ENCODE peak calls at places on chromosomes 1 and 21, in six cellular contexts. One of them, this sample, is unnamed.

GRCh38 chr1:49686107-49686506 is 337.6 kb downstream of the AGBL4 start:
- DNase-seq in GM23248: no peak
- DNase-seq in HCT116: no peak
- DNase-seq in K562: no peak
- DNase-seq in neural progenitor cell: no peak
- DNase-seq in IMR-90: no peak
- DNase-seq in this sample: peak; percentile 24

GRCh38 chr1:224594360-224594759 is 21.8 kb upstream of the CNIH3 start:
- DNase-seq in neural progenitor cell: no peak
- DNase-seq in HCT116: no peak
- DNase-seq in K562: no peak
- DNase-seq in GM23248: no peak
- DNase-seq in IMR-90: no peak
- DNase-seq in this sample: no peak

GRCh38 chr1:165376041-165376810 is 19.7 kb upstream of the LMX1A start:
- DNase-seq in IMR-90: peak; percentile 20
- DNase-seq in GM23248: peak; percentile 99
- DNase-seq in neural progenitor cell: peak; percentile 93
- DNase-seq in HCT116: no peak
- DNase-seq in K562: no peak
- DNase-seq in this sample: no peak

GRCh38 chr1:5910666-5911065 is 81.6 kb downstream of the NPHP4 start:
- DNase-seq in neural progenitor cell: no peak
- DNase-seq in HCT116: no peak
- DNase-seq in IMR-90: no peak
- DNase-seq in K562: no peak
- DNase-seq in GM23248: no peak
- DNase-seq in this sample: no peak

GRCh38 chr1:85608851-85609250 is 28.3 kb downstream of the CCN1 start:
- DNase-seq in neural progenitor cell: no peak
- DNase-seq in HCT116: no peak
- DNase-seq in IMR-90: no peak
- DNase-seq in GM23248: peak; percentile 14
- DNase-seq in K562: no peak
- DNase-seq in this sample: no peak

GRCh38 chr21:44513389-44514217 is 26.4 kb downstream of the KRTAP10-1 start:
- DNase-seq in IMR-90: no peak
- DNase-seq in HCT116: no peak
- DNase-seq in K562: no peak
- DNase-seq in neural progenitor cell: no peak
- DNase-seq in GM23248: no peak
- DNase-seq in this sample: no peak

GRCh38 chr1:79323240-79324025 is 316.9 kb upstream of the ADGRL4 start:
- DNase-seq in IMR-90: peak; percentile 100
- DNase-seq in HCT116: peak; percentile 12
- DNase-seq in neural progenitor cell: no peak
- DNase-seq in GM23248: peak; percentile 96
- DNase-seq in K562: no peak
- DNase-seq in this sample: no peak

GRCh38 chr21:15005391-15005790 is 59.4 kb downstream of the NRIP1 start:
- DNase-seq in HCT116: no peak
- DNase-seq in neural progenitor cell: peak; percentile 26
- DNase-seq in K562: no peak
- DNase-seq in GM23248: peak; percentile 40
- DNase-seq in IMR-90: peak; percentile 38
- DNase-seq in this sample: no peak

GRCh38 chr21:36260030-36260787 is 59.8 kb upstream of the MORC3 start:
- DNase-seq in IMR-90: peak; percentile 73
- DNase-seq in K562: peak; percentile 62
- DNase-seq in neural progenitor cell: peak; percentile 37
- DNase-seq in GM23248: peak; percentile 79
- DNase-seq in HCT116: peak; percentile 24
- DNase-seq in this sample: peak; percentile 70

DNA sequence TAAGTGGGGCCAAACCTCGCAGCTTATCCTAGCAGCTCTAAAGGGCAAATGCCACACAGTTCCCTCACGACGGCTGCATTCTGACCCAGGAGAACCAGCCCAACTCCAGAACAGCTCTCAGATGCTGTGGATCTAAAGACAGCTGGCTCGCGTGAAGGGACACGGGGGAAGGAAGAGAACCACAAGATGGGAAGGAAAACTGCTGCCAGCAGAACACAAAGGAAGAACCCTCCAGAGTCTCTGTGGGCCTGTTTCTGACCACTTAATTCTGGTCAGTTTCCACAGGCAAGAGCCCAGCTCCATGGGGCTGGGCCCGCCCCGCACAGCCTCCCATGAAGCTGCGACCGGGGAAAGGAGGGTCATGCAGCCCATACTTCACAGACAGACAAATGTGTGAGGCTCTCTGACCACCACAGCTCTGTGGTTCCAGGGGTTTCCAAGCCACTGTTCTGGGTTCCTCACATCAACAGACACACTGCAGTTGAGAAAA is 61.1 kb downstream of the SLC45A1 start:
- DNase-seq in K562: no peak
- DNase-seq in GM23248: no peak
- DNase-seq in HCT116: no peak
- DNase-seq in neural progenitor cell: no peak
- DNase-seq in IMR-90: no peak
- DNase-seq in this sample: no peak
- H4K20me1 ChIP-seq in K562: peaks cover 6% of the 10 kb centered on the region
- H4K20me1 ChIP-seq in GM23248: no peaks in the 10 kb centered on the region
- H4K20me1 ChIP-seq in HCT116: no peaks in the 10 kb centered on the region
- H4K20me1 ChIP-seq in neural progenitor cell: peaks cover 97% of the 10 kb centered on the region
- H4K20me1 ChIP-seq in IMR-90: peaks cover 79% of the 10 kb centered on the region
- H4K20me1 ChIP-seq in this sample: peaks cover 34% of the 10 kb centered on the region

GRCh38 chr1:241846375-241846774 is 1.6 kb upstream of the EXO1 start:
- DNase-seq in HCT116: no peak
- DNase-seq in IMR-90: no peak
- DNase-seq in GM23248: no peak
- DNase-seq in neural progenitor cell: no peak
- DNase-seq in K562: no peak
- DNase-seq in this sample: no peak
- H4K20me1 ChIP-seq in HCT116: no peaks in the 10 kb centered on the region
- H4K20me1 ChIP-seq in IMR-90: no peaks in the 10 kb centered on the region
- H4K20me1 ChIP-seq in GM23248: no peaks in the 10 kb centered on the region
- H4K20me1 ChIP-seq in neural progenitor cell: peaks cover 8% of the 10 kb centered on the region
- H4K20me1 ChIP-seq in K562: peaks cover 5% of the 10 kb centered on the region
- H4K20me1 ChIP-seq in this sample: no peaks in the 10 kb centered on the region

GRCh38 chr1:33267468-33268205 is 11.3 kb downstream of the ZNF362 start:
- DNase-seq in IMR-90: no peak
- DNase-seq in HCT116: no peak
- DNase-seq in neural progenitor cell: no peak
- DNase-seq in GM23248: peak; percentile 17
- DNase-seq in K562: no peak
- DNase-seq in this sample: no peak
- H4K20me1 ChIP-seq in IMR-90: peaks cover 53% of the 10 kb centered on the region
- H4K20me1 ChIP-seq in HCT116: no peaks in the 10 kb centered on the region
- H4K20me1 ChIP-seq in neural progenitor cell: peaks cover 98% of the 10 kb centered on the region
- H4K20me1 ChIP-seq in GM23248: peaks cover 5% of the 10 kb centered on the region
- H4K20me1 ChIP-seq in K562: peaks cover 12% of the 10 kb centered on the region
- H4K20me1 ChIP-seq in this sample: peaks cover 96% of the 10 kb centered on the region

GRCh38 chr1:116064616-116065015 is 46.6 kb upstream of the MAB21L3 start:
- DNase-seq in IMR-90: no peak
- DNase-seq in neural progenitor cell: no peak
- DNase-seq in HCT116: no peak
- DNase-seq in K562: no peak
- DNase-seq in GM23248: peak; percentile 66
- DNase-seq in this sample: no peak
- H4K20me1 ChIP-seq in IMR-90: no peaks in the 10 kb centered on the region
- H4K20me1 ChIP-seq in neural progenitor cell: no peaks in the 10 kb centered on the region
- H4K20me1 ChIP-seq in HCT116: no peaks in the 10 kb centered on the region
- H4K20me1 ChIP-seq in K562: no peaks in the 10 kb centered on the region
- H4K20me1 ChIP-seq in GM23248: no peaks in the 10 kb centered on the region
- H4K20me1 ChIP-seq in this sample: no peaks in the 10 kb centered on the region

GRCh38 chr1:8682573-8682972 is 134.9 kb downstream of the RERE start:
- DNase-seq in HCT116: no peak
- DNase-seq in K562: no peak
- DNase-seq in neural progenitor cell: no peak
- DNase-seq in GM23248: no peak
- DNase-seq in IMR-90: no peak
- DNase-seq in this sample: no peak
- H4K20me1 ChIP-seq in HCT116: no peaks in the 10 kb centered on the region
- H4K20me1 ChIP-seq in K562: peaks cover 31% of the 10 kb centered on the region
- H4K20me1 ChIP-seq in neural progenitor cell: peaks cover 100% of the 10 kb centered on the region
- H4K20me1 ChIP-seq in GM23248: no peaks in the 10 kb centered on the region
- H4K20me1 ChIP-seq in IMR-90: peaks cover 71% of the 10 kb centered on the region
- H4K20me1 ChIP-seq in this sample: peaks cover 43% of the 10 kb centered on the region

DNA sequence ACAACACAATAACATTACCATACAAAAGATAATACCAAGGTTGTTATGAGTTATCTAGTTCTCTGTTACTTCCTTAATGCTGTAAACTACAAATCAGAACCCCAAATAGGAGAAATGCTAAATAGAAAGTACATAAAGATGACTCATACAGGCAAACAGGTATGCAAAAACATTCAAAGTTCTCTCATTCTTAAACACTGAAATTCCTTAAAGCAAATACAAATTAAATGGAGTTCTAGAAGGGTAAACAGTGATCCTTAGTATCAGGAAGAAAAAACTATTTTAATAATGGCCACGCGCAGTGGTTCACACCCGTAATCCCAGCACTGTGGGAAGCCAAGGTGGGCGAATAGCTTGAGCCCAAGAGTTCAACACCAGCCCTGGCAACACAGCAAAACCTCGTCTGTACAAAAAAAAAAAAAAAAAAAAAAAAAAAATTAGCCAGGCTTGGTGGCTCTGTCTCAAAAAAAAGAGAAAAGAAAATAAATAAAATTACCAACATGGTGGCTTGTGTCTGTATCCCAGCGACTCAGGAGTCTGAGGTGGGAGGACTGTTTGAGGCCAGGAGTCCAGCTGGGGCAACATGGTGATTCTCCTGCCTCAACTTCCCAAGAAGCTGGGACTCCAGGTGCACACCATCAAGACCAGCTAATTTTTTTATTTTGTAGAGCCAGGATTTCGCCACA is 17.5 kb downstream of the FBXO42 start:
- DNase-seq in K562: no peak
- DNase-seq in neural progenitor cell: no peak
- DNase-seq in HCT116: no peak
- DNase-seq in GM23248: no peak
- DNase-seq in IMR-90: no peak
- DNase-seq in this sample: no peak
- H4K20me1 ChIP-seq in K562: no peaks in the 10 kb centered on the region
- H4K20me1 ChIP-seq in neural progenitor cell: peaks cover 61% of the 10 kb centered on the region
- H4K20me1 ChIP-seq in HCT116: no peaks in the 10 kb centered on the region
- H4K20me1 ChIP-seq in GM23248: peaks cover 4% of the 10 kb centered on the region
- H4K20me1 ChIP-seq in IMR-90: peaks cover 75% of the 10 kb centered on the region
- H4K20me1 ChIP-seq in this sample: peaks cover 51% of the 10 kb centered on the region

GRCh38 chr1:211825990-211826389 is 4.6 kb downstream of the LPGAT1 start:
- DNase-seq in GM23248: peak; percentile 76
- DNase-seq in HCT116: no peak
- DNase-seq in K562: no peak
- DNase-seq in IMR-90: peak; percentile 77
- DNase-seq in neural progenitor cell: no peak
- DNase-seq in this sample: no peak

GRCh38 chr1:211828584-211829342 is 1.8 kb downstream of the LPGAT1 start:
- DNase-seq in K562: no peak
- DNase-seq in IMR-90: peak; percentile 18
- DNase-seq in neural progenitor cell: no peak
- DNase-seq in HCT116: no peak
- DNase-seq in GM23248: peak; percentile 33
- DNase-seq in this sample: no peak

GRCh38 chr1:211822677-211823426 is 7.7 kb downstream of the LPGAT1 start:
- DNase-seq in K562: no peak
- DNase-seq in IMR-90: no peak
- DNase-seq in GM23248: no peak
- DNase-seq in neural progenitor cell: no peak
- DNase-seq in HCT116: no peak
- DNase-seq in this sample: no peak
- H4K20me1 ChIP-seq in K562: no peaks in the 10 kb centered on the region
- H4K20me1 ChIP-seq in IMR-90: no peaks in the 10 kb centered on the region
- H4K20me1 ChIP-seq in GM23248: no peaks in the 10 kb centered on the region
- H4K20me1 ChIP-seq in neural progenitor cell: no peaks in the 10 kb centered on the region
- H4K20me1 ChIP-seq in HCT116: no peaks in the 10 kb centered on the region
- H4K20me1 ChIP-seq in this sample: no peaks in the 10 kb centered on the region

GRCh38 chr1:221693087-221693486 is 48.8 kb downstream of the DUSP10 start:
- DNase-seq in HCT116: no peak
- DNase-seq in neural progenitor cell: no peak
- DNase-seq in IMR-90: no peak
- DNase-seq in K562: peak; percentile 26
- DNase-seq in GM23248: no peak
- DNase-seq in this sample: no peak

GRCh38 chr1:221692643-221693042 is 49.2 kb downstream of the DUSP10 start:
- DNase-seq in GM23248: no peak
- DNase-seq in K562: no peak
- DNase-seq in neural progenitor cell: no peak
- DNase-seq in HCT116: no peak
- DNase-seq in IMR-90: no peak
- DNase-seq in this sample: no peak

GRCh38 chr1:221694109-221694508 is 47.8 kb downstream of the DUSP10 start:
- DNase-seq in IMR-90: no peak
- DNase-seq in neural progenitor cell: no peak
- DNase-seq in K562: no peak
- DNase-seq in GM23248: no peak
- DNase-seq in HCT116: no peak
- DNase-seq in this sample: no peak

GRCh38 chr1:221689138-221689537 is 52.8 kb downstream of the DUSP10 start:
- DNase-seq in neural progenitor cell: no peak
- DNase-seq in IMR-90: no peak
- DNase-seq in GM23248: no peak
- DNase-seq in K562: no peak
- DNase-seq in HCT116: no peak
- DNase-seq in this sample: no peak

DNA sequence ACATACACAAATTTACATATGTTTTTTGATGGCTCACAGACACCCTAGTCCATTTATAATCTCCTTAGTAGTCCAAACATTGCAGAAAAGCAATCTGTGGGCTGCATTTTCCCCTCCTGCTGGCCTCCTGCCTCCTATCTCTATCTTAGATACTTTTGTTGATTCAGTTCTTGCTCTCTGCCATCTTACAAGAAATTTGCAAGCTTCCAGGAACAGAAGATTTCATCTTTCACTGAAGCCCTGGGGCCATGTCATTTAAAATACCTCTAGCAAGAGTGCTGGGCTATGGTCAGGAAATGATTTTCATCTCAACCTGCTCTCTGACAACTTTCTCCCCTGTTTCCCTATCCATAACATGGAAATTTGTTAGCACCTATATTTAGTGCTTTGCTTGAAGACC is 50.6 kb downstream of the DUSP10 start:
- DNase-seq in HCT116: no peak
- DNase-seq in IMR-90: no peak
- DNase-seq in GM23248: no peak
- DNase-seq in K562: no peak
- DNase-seq in neural progenitor cell: no peak
- DNase-seq in this sample: no peak
- H4K20me1 ChIP-seq in HCT116: no peaks in the 10 kb centered on the region
- H4K20me1 ChIP-seq in IMR-90: no peaks in the 10 kb centered on the region
- H4K20me1 ChIP-seq in GM23248: no peaks in the 10 kb centered on the region
- H4K20me1 ChIP-seq in K562: no peaks in the 10 kb centered on the region
- H4K20me1 ChIP-seq in neural progenitor cell: no peaks in the 10 kb centered on the region
- H4K20me1 ChIP-seq in this sample: no peaks in the 10 kb centered on the region

GRCh38 chr1:32299327-32299726 is 7.4 kb downstream of the HDAC1 start:
- DNase-seq in K562: no peak
- DNase-seq in IMR-90: no peak
- DNase-seq in GM23248: no peak
- DNase-seq in neural progenitor cell: no peak
- DNase-seq in HCT116: no peak
- DNase-seq in this sample: no peak
- H4K20me1 ChIP-seq in K562: peaks cover 9% of the 10 kb centered on the region
- H4K20me1 ChIP-seq in IMR-90: peaks cover 35% of the 10 kb centered on the region
- H4K20me1 ChIP-seq in GM23248: no peaks in the 10 kb centered on the region
- H4K20me1 ChIP-seq in neural progenitor cell: peaks cover 56% of the 10 kb centered on the region
- H4K20me1 ChIP-seq in HCT116: peaks cover 4% of the 10 kb centered on the region
- H4K20me1 ChIP-seq in this sample: peaks cover 11% of the 10 kb centered on the region